ENCODE peak calls at places on chromosome 4, in seven cellular contexts. X, R, I, Z, N, M and K are unnamed samples.

GRCh38 chr4:5126857-5127256 is 75.6 kb downstream of the STK32B start:
- DNase-seq in M (no peak), I (no peak), N (no peak), X (no peak), R (no peak), Z (no peak), K (no peak)

GRCh38 chr4:139624441-139625130 is 41.0 kb upstream of the MGST2 start:
- DNase-seq in I (no peak), M (no peak), R (no peak), X (no peak), Z (no peak), N (no peak), K (no peak)

GRCh38 chr4:112170451-112170993 is 25.3 kb downstream of the FAM241A start:
- DNase-seq in I (no peak), R (no peak), N (no peak), Z (no peak), M (no peak), X (no peak), K (no peak)

GRCh38 chr4:139556735-139557505 is 901 bp upstream of the SETD7 start:
- DNase-seq in X (peak), Z (peak), I (peak), R (peak), N (peak), M (peak), K (peak)

GRCh38 chr4:110540606-110541440 is 64.9 kb downstream of the ENPEP start:
- DNase-seq in R (no peak), M (no peak), X (no peak), N (no peak), I (no peak), Z (no peak), K (no peak)

GRCh38 chr4:94356444-94356843 is 13.8 kb upstream of the HPGDS start:
- DNase-seq in I (no peak), M (no peak), N (no peak), R (no peak), Z (no peak), X (no peak), K (no peak)

GRCh38 chr4:54784188-54784671 is 126.5 kb downstream of the KIT start:
- DNase-seq in N (peak), R (peak), X (peak), Z (no peak), I (no peak), M (no peak), K (no peak)

GRCh38 chr4:14338206-14338605 is 664.1 kb upstream of the CPEB2 start:
- DNase-seq in X (no peak), R (no peak), Z (no peak), I (no peak), N (no peak), M (no peak), K (no peak)

GRCh38 chr4:41174444-41174843 is 39.9 kb downstream of the APBB2 start:
- DNase-seq in M (no peak), N (no peak), I (no peak), X (no peak), Z (no peak), R (no peak), K (no peak)

GRCh38 chr4:13088726-13089658 is 395.1 kb downstream of the RAB28 start:
- DNase-seq in Z (no peak), I (no peak), R (peak), X (no peak), N (no peak), M (no peak), K (no peak)

GRCh38 chr4:47145630-47146029 is 114.3 kb downstream of the GABRB1 start:
- DNase-seq in I (peak), X (no peak), Z (no peak), N (no peak), R (no peak), M (no peak), K (no peak)

GRCh38 chr4:116599859-116600258 is 485.5 kb downstream of the TRAM1L1 start:
- DNase-seq in R (no peak), I (no peak), M (no peak), N (no peak), X (no peak), Z (peak), K (no peak)

GRCh38 chr4:156999175-156999517 is 27.5 kb upstream of the PDGFC start:
- DNase-seq in M (no peak), R (peak), I (no peak), Z (no peak), N (no peak), X (peak), K (no peak)

GRCh38 chr4:1375761-1376322 is 28.8 kb downstream of the UVSSA start:
- DNase-seq in Z (peak), N (peak), M (no peak), R (no peak), I (no peak), X (no peak), K (no peak)

GRCh38 chr4:25953740-25954139 is 39.7 kb downstream of the SMIM20 start:
- DNase-seq in M (no peak), X (no peak), R (no peak), Z (no peak), I (no peak), N (no peak), K (no peak)

GRCh38 chr4:89277412-89277811 is 30.2 kb downstream of the GPRIN3 start:
- DNase-seq in Z (no peak), X (no peak), N (no peak), M (no peak), I (no peak), R (no peak), K (no peak)

GRCh38 chr4:54550415-54551171 is 107.2 kb upstream of the KIT start:
- DNase-seq in M (no peak), R (no peak), N (no peak), X (no peak), I (no peak), Z (no peak), K (no peak)

GRCh38 chr4:60389636-60390035 is 810.5 kb upstream of the ADGRL3 start:
- DNase-seq in M (no peak), R (no peak), N (no peak), Z (no peak), X (no peak), I (no peak), K (no peak)

GRCh38 chr4:98728433-98728832 is 70.0 kb upstream of the TSPAN5 start:
- DNase-seq in I (no peak), N (no peak), X (no peak), M (no peak), R (no peak), Z (no peak), K (no peak)

GRCh38 chr4:48247142-48247877 is 22.3 kb downstream of the TEC start:
- DNase-seq in R (no peak), N (no peak), Z (no peak), X (no peak), M (no peak), I (no peak), K (no peak)

GRCh38 chr4:149112109-149112508 is 669.9 kb upstream of the NR3C2 start:
- DNase-seq in N (no peak), Z (no peak), R (no peak), I (no peak), M (no peak), X (no peak), K (no peak)

GRCh38 chr4:23333556-23333945 is 556.3 kb downstream of the PPARGC1A start:
- DNase-seq in N (no peak), M (no peak), Z (no peak), I (no peak), X (no peak), R (no peak), K (no peak)

GRCh38 chr4:106691749-106692148 is 323.2 kb upstream of the GIMD1 start:
- DNase-seq in Z (no peak), N (no peak), R (no peak), I (no peak), X (no peak), M (no peak), K (no peak)

GRCh38 chr4:10102981-10103330 is 13.6 kb downstream of the WDR1 start:
- DNase-seq in Z (no peak), X (no peak), M (no peak), I (no peak), R (no peak), N (no peak), K (no peak)

GRCh38 chr4:157806176-157806575 is 366.6 kb downstream of the GASK1B start:
- DNase-seq in X (no peak), N (no peak), I (no peak), R (no peak), M (no peak), Z (no peak), K (no peak)

GRCh38 chr4:170990989-170991589 is 822.1 kb upstream of the GALNTL6 start:
- DNase-seq in M (no peak), R (no peak), N (no peak), Z (peak), I (peak), X (no peak), K (no peak)

GRCh38 chr4:77194989-77195388 is 38.0 kb downstream of the CCNG2 start:
- DNase-seq in R (no peak), X (no peak), I (no peak), M (no peak), Z (no peak), N (no peak), K (no peak)
- TF ChIP-seq CTCF in R (no peak), X (no peak), I (no peak), M (no peak), Z (no peak), N (no peak), K (no peak)

GRCh38 chr4:125787707-125788106 is 473.0 kb downstream of the FAT4 start:
- DNase-seq in I (no peak), M (no peak), X (no peak), R (no peak), Z (no peak), N (no peak), K (no peak)
- TF ChIP-seq CTCF in I (no peak), M (no peak), X (no peak), R (no peak), Z (no peak), N (no peak), K (no peak)

GRCh38 chr4:52670121-52670520 is 11.0 kb upstream of the USP46 start:
- DNase-seq in Z (no peak), M (no peak), I (no peak), N (no peak), X (no peak), R (no peak), K (no peak)

GRCh38 chr4:52665592-52665991 is 6.5 kb upstream of the USP46 start:
- DNase-seq in Z (no peak), N (no peak), X (no peak), M (no peak), I (peak), R (no peak), K (no peak)

GRCh38 chr4:52670739-52671138 is 11.6 kb upstream of the USP46 start:
- DNase-seq in R (no peak), Z (no peak), X (no peak), N (no peak), I (no peak), M (no peak), K (no peak)
- TF ChIP-seq CTCF in R (no peak), Z (no peak), X (no peak), N (no peak), I (no peak), M (no peak), K (no peak)

GRCh38 chr4:56389558-56389957 is 2.3 kb upstream of the AASDH start:
- DNase-seq in M (no peak), N (no peak), R (no peak), Z (no peak), I (no peak), X (no peak), K (no peak)
- TF ChIP-seq CTCF in M (no peak), N (no peak), R (no peak), Z (no peak), I (no peak), X (no peak), K (no peak)

GRCh38 chr4:16914208-16914607 is 15.8 kb upstream of the LDB2 start:
- DNase-seq in N (no peak), R (no peak), M (no peak), Z (peak), I (no peak), X (no peak), K (no peak)

GRCh38 chr4:16909245-16909644 is 10.8 kb upstream of the LDB2 start:
- DNase-seq in M (no peak), X (no peak), I (no peak), N (peak), R (no peak), Z (peak), K (no peak)

GRCh38 chr4:16912896-16913295 is 14.5 kb upstream of the LDB2 start:
- DNase-seq in Z (no peak), N (no peak), M (no peak), I (no peak), R (no peak), X (no peak), K (no peak)

GRCh38 chr4:16908377-16909021 is 10.1 kb upstream of the LDB2 start:
- DNase-seq in M (no peak), R (no peak), N (no peak), X (no peak), Z (no peak), I (no peak), K (no peak)
- TF ChIP-seq CTCF in M (no peak), R (no peak), N (no peak), X (no peak), Z (no peak), I (no peak), K (no peak)

DNA sequence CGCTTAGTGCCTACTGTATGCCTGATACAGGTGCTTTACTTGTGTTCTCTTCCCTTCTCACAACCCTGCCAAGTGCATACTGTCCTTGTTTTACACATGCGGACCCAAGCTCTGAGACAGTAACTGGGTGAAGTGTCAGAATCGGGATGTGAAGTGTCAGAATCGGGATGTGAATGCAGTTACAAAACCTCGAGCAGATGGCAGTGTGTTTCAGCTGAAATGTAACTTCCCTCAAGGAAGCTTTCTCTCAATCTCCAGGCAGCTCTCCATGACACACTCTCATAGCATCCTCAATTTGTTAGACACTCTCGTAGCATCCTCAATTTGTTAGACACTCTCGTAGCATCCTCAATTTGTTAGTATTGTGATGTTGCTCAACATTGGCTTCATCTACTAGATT is 1.0 kb upstream of the HPSE start:
- DNase-seq in R (no peak), X (no peak), I (no peak), Z (no peak), N (no peak), M (no peak), K (no peak)
- TF ChIP-seq CTCF in R (no peak), X (no peak), I (no peak), Z (no peak), N (no peak), M (no peak), K (no peak)

DNA sequence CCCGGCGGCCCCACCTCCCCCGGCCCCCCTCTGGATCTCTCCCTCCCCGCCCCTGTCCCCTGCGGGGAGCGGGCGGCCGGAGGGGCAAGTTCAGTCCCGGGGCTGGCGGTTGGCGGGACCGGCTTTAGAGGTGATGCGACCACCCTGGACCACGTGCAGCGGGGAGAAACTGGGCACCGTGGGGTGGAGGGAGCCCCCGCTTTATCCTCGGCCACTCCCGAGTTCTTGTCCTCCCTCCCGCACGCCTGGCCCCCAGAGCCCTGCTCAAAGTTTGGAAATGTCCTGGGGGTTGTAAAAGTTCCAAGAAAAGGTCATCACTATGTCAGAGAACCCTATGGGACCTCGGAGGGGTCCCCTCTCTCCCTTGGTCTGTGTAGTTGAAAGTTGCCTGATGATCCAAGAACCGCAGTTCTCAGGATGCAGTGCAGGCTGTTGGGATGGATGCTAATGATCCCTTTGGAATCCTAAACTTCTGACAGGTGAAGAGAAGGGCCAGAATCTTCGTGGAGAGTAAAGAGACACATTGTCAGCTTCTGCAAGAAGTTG is 411 bp upstream of the VEGFC start:
- DNase-seq in X (no peak), I (no peak), N (no peak), R (no peak), Z (no peak), M (no peak), K (no peak)
- TF ChIP-seq CTCF in X (no peak), I (no peak), N (no peak), R (no peak), Z (no peak), M (no peak), K (no peak)